ENCODE peak calls at places on chromosomes 4 and X, in four cellular contexts. A is K562, H is HepG2, G is SK-N-SH. O is an unnamed sample.

GRCh38 chr4:106809083-106809482 is 227.0 kb downstream of the DKK2 start:
- DNase-seq in A (no peak), H (peak; percentile 19), G (peak; percentile 4), O (no peak)

GRCh38 chr4:91064157-91064853 is 937.1 kb downstream of the CCSER1 start:
- DNase-seq in A (no peak), G (peak; percentile 51), H (peak; percentile 7), O (no peak)

GRCh38 chrX:81201692-81202412 is at the start of the genes HMGN5 and SH3BGRL:
- DNase-seq in H (peak; percentile 61), A (peak; percentile 75), G (peak; percentile 56), O (peak; percentile 57)

GRCh38 chr4:1285790-1286553 is 3.7 kb upstream of the MAEA start:
- DNase-seq in A (peak; percentile 59), H (peak; percentile 50), G (no peak), O (no peak)

GRCh38 chr4:113641025-113641431 is 120.5 kb downstream of the CAMK2D start:
- DNase-seq in H (peak; percentile 89), G (no peak), A (no peak), O (peak; percentile 53)

GRCh38 chr4:99395595-99396364 is 39.4 kb downstream of the ADH7 start:
- DNase-seq in A (no peak), G (no peak), H (no peak), O (no peak)

GRCh38 chrX:18769812-18770573 is 62.5 kb downstream of the PPEF1 start:
- DNase-seq in H (no peak), A (no peak), G (peak; percentile 76), O (no peak)

GRCh38 chrX:24890677-24891076 is 125.1 kb downstream of the ARX start:
- DNase-seq in H (peak; percentile 3), A (no peak), G (no peak), O (no peak)

GRCh38 chr4:7831330-7831729 is 108.3 kb downstream of the AFAP1 start:
- DNase-seq in A (peak; percentile 44), G (no peak), H (no peak), O (no peak)

GRCh38 chr4:139734201-139734874 is 68.7 kb downstream of the MGST2 start:
- DNase-seq in A (no peak), H (no peak), G (no peak), O (no peak)

GRCh38 chr4:82988323-82988832 is 22.2 kb downstream of the LIN54 start:
- DNase-seq in A (no peak), H (no peak), G (no peak), O (no peak)

GRCh38 chrX:104130808-104131207 is 18.5 kb downstream of the ZCCHC18 start:
- DNase-seq in G (no peak), A (no peak), H (no peak), O (no peak)

GRCh38 chr4:106766519-106766918 is 269.6 kb downstream of the DKK2 start:
- DNase-seq in A (no peak), H (no peak), G (no peak), O (no peak)

GRCh38 chr4:28822163-28822562 is 1898.0 kb upstream of the PCDH7 start:
- DNase-seq in A (no peak), G (no peak), H (no peak), O (no peak)

GRCh38 chr4:1250527-1250812 is 1.5 kb upstream of the CTBP1 start:
- DNase-seq in A (no peak), G (peak; percentile 8), H (no peak), O (no peak)

GRCh38 chrX:100911731-100912130 is 17.0 kb downstream of the XKRX start:
- DNase-seq in G (no peak), H (no peak), A (no peak), O (no peak)

GRCh38 chr4:135365065-135365464 is 1163.5 kb upstream of the PABPC4L start:
- DNase-seq in H (no peak), A (no peak), G (no peak), O (no peak)

GRCh38 chrX:68511255-68511654 is 12.4 kb downstream of the YIPF6 start:
- DNase-seq in H (peak; percentile 30), A (peak; percentile 61), G (peak; percentile 56), O (no peak)

GRCh38 chr4:21795091-21795490 is 153.5 kb downstream of the KCNIP4 start:
- DNase-seq in G (no peak), H (no peak), A (no peak), O (no peak)

GRCh38 chr4:56123547-56123946 is 174.8 kb downstream of the CEP135 start:
- DNase-seq in A (no peak), G (no peak), H (no peak), O (no peak)

GRCh38 chrX:65581661-65582339 is 47.2 kb upstream of the LAS1L start:
- DNase-seq in G (peak; percentile 57), H (peak; percentile 26), A (peak; percentile 80), O (no peak)

GRCh38 chrX:137286423-137286822 is 252.6 kb upstream of the GPR101 start:
- DNase-seq in H (no peak), A (no peak), G (no peak), O (no peak)

GRCh38 chr4:172232966-172233365 is 419.8 kb downstream of the GALNTL6 start:
- DNase-seq in H (no peak), G (no peak), A (no peak), O (no peak)

GRCh38 chrX:38426785-38427184 is 74.4 kb downstream of the OTC start:
- DNase-seq in A (peak; percentile 13), G (no peak), H (no peak), O (no peak)

GRCh38 chr4:35700663-35701062 is 543.7 kb downstream of the ARAP2 start:
- DNase-seq in G (no peak), H (no peak), A (no peak), O (no peak)

GRCh38 chr4:79399076-79399475 is 9.0 kb downstream of the GK2 start:
- DNase-seq in H (no peak), G (no peak), A (no peak), O (no peak)

GRCh38 chr4:180455226-180455625 is 1788.0 kb upstream of the TENM3 start:
- DNase-seq in H (no peak), A (no peak), G (no peak), O (no peak)

GRCh38 chr4:48664938-48665337 is 115.1 kb downstream of the FRYL start:
- DNase-seq in H (no peak), G (no peak), A (no peak), O (no peak)
- TF ChIP-seq MXI1 in H (no peak), G (no peak), A (no peak), O (no peak)

GRCh38 chr4:17556498-17556897 is 20.5 kb upstream of the LAP3 start:
- DNase-seq in A (no peak), H (peak; percentile 77), G (no peak), O (no peak)
- TF ChIP-seq REST in A (no peak), H (no peak), G (no peak), O (no peak)

GRCh38 chr4:187732524-187732923 is 263.0 kb upstream of the ZFP42 start:
- DNase-seq in G (no peak), A (no peak), H (no peak), O (no peak)
- TF ChIP-seq MXI1 in G (no peak), A (no peak), H (no peak), O (no peak)

GRCh38 chr4:38898245-38898644 is 30.6 kb downstream of the FAM114A1 start:
- DNase-seq in G (no peak), H (no peak), A (no peak), O (no peak)
- TF ChIP-seq REST in G (no peak), H (no peak), A (no peak), O (no peak)

GRCh38 chr4:53321151-53321987 is 44.5 kb downstream of the SCFD2 start:
- DNase-seq in H (no peak), G (no peak), A (no peak), O (no peak)
- TF ChIP-seq MXI1 in H (no peak), G (no peak), A (no peak), O (no peak)

GRCh38 chrX:2935364-2935748 is 6.2 kb upstream of the ARSD start:
- DNase-seq in A (no peak), G (no peak), H (no peak), O (no peak)

GRCh38 chrX:2934715-2935363 is 5.7 kb upstream of the ARSD start:
- DNase-seq in A (no peak), H (no peak), G (no peak), O (no peak)

GRCh38 chrX:2931155-2931554 is 2.0 kb upstream of the ARSD start:
- DNase-seq in H (no peak), G (no peak), A (no peak), O (no peak)

GRCh38 chrX:2931612-2932011 is 2.5 kb upstream of the ARSD start:
- DNase-seq in G (no peak), A (no peak), H (no peak), O (no peak)

GRCh38 chrX:2933125-2933900 is 4.2 kb upstream of the ARSD start:
- DNase-seq in G (no peak), A (no peak), H (no peak), O (no peak)
- TF ChIP-seq REST in G (no peak), A (no peak), H (no peak), O (no peak)

GRCh38 chr4:151797853-151798252 is 37.0 kb upstream of the GATB start:
- DNase-seq in G (no peak), A (no peak), H (no peak), O (no peak)

GRCh38 chr4:151797131-151797530 is 36.3 kb upstream of the GATB start:
- DNase-seq in G (no peak), H (no peak), A (no peak), O (no peak)

GRCh38 chr4:151799417-151800030 is 38.7 kb upstream of the GATB start:
- DNase-seq in A (no peak), G (no peak), H (no peak), O (no peak)

GRCh38 chr4:151796106-151796505 is 35.3 kb upstream of the GATB start:
- DNase-seq in G (no peak), A (no peak), H (no peak), O (no peak)

DNA sequence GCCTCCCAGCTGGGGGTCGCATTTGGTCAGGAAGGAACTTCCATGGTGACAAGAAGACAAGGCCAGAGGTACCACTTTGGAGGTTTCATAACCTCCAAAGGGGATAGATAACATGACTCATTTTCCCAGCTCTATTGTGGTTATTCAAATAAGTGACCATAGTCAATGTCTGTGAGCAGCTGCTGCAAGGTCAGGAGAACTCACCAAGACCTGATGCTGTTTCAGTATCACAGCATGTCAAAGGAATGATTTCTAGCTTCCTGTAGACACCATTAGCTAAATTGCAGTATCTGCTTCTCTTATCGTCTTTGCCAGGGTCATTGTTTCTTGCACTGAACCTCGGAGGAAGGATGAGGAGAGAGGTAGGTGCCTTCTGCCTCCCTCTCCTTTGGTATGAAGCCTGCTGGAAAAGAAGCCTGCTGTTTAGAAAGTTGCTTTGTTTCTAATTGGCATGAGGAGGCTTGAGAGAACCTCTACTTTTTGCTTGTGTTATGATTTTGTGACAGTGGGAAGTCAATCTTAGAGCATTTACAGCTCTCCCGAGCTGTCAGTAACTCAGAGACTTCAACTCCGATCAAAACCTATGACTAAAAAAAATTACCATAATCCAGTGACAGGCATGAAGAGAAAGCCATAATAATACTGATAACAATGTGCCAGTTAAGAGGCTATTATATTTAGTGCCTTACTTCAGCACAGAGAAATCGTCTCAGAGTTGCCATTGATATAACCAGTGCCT is 38.0 kb upstream of the GATB start:
- DNase-seq in A (no peak), H (no peak), G (no peak), O (peak; percentile 57)
- TF ChIP-seq MXI1 in A (no peak), H (no peak), G (no peak), O (no peak)

GRCh38 chrX:1111543-1112300 is 100.7 kb downstream of the CRLF2 start:
- DNase-seq in H (no peak), A (no peak), G (no peak), O (no peak)
- TF ChIP-seq REST in H (no peak), A (no peak), G (no peak), O (no peak)